ENCODE peak calls at places on chromosomes 3 and 15, in six cellular contexts. T is neuronal stem cell, L is left ventricle myocardium inferior, Z is Panc1, Y is PC-9, H is right lobe of liver. P is an unnamed sample. For H3K36me3, the result is how much of the 10 kb centered on the place peaks cover.

GRCh38 chr15:89732451-89733172 is 18.4 kb downstream of the MESP1 start:
- DNase-seq in T (no peak), L (no peak), Z (no peak), Y (no peak), H (no peak), P (no peak)

GRCh38 chr15:89768071-89768500 is 8.0 kb upstream of the MESP2 start:
- DNase-seq in T (no peak), L (no peak), Z (no peak), Y (peak), H (peak), P (no peak)

GRCh38 chr3:142077859-142078500 is 71.4 kb downstream of the TFDP2 start:
- DNase-seq in T (no peak), L (no peak), Z (no peak), Y (no peak), H (no peak), P (no peak)

GRCh38 chr3:172856766-172857742 is 106.5 kb downstream of the ECT2 start:
- DNase-seq in T (no peak), L (peak), Z (no peak), Y (no peak), H (no peak), P (peak)

GRCh38 chr3:183802989-183803388 is 22.4 kb downstream of the MAP6D1 start:
- DNase-seq in T (no peak), L (no peak), Z (no peak), Y (peak), H (no peak), P (no peak)

GRCh38 chr3:189404797-189405484 is 226.2 kb upstream of the TP63 start:
- DNase-seq in T (no peak), L (no peak), Z (no peak), Y (no peak), H (no peak), P (no peak)

GRCh38 chr3:112011376-112011940 is 12.7 kb downstream of the TAGLN3 start:
- DNase-seq in T (no peak), L (no peak), Z (no peak), Y (no peak), H (no peak), P (no peak)

GRCh38 chr3:31724681-31725080 is 192.0 kb downstream of the STT3B start:
- DNase-seq in T (no peak), L (no peak), Z (no peak), Y (no peak), H (no peak), P (no peak)

GRCh38 chr3:85208650-85209049 is 249.9 kb downstream of the CADM2 start:
- DNase-seq in T (no peak), L (no peak), Z (no peak), Y (no peak), H (no peak), P (no peak)

GRCh38 chr15:42612367-42612912 is 37.0 kb downstream of the STARD9 start:
- DNase-seq in T (no peak), L (no peak), Z (no peak), Y (no peak), H (no peak), P (no peak)

GRCh38 chr15:90364251-90364650 is 12.2 kb downstream of the ZNF774 start:
- DNase-seq in T (no peak), L (no peak), Z (no peak), Y (peak), H (no peak), P (peak)

GRCh38 chr3:73086071-73086494 is 24.6 kb downstream of the EBLN2 start:
- DNase-seq in T (peak), L (no peak), Z (no peak), Y (no peak), H (peak), P (no peak)

GRCh38 chr15:35289029-35289617 is 204.0 kb upstream of the NANOGP8 start:
- DNase-seq in T (peak), L (no peak), Z (no peak), Y (peak), H (no peak), P (peak)

GRCh38 chr3:128629936-128630335 is 20.7 kb downstream of the RPN1 start:
- DNase-seq in T (no peak), L (no peak), Z (no peak), Y (no peak), H (no peak), P (no peak)

GRCh38 chr3:64684715-64685261 is 3.0 kb downstream of the ADAMTS9 start:
- DNase-seq in T (peak), L (peak), Z (no peak), Y (peak), H (peak), P (peak)

GRCh38 chr3:122186372-122186771 is 2.9 kb downstream of the CASR start:
- DNase-seq in T (no peak), L (no peak), Z (no peak), Y (no peak), H (no peak), P (no peak)

GRCh38 chr3:71299160-71299559 is 284.4 kb downstream of the FOXP1 start:
- DNase-seq in T (no peak), L (no peak), Z (no peak), Y (no peak), H (no peak), P (no peak)

GRCh38 chr3:120348065-120348980 is 831 bp downstream of the LRRC58 start:
- DNase-seq in T (no peak), L (no peak), Z (no peak), Y (no peak), H (no peak), P (peak)

GRCh38 chr3:151183253-151183652 is 19.8 kb downstream of the GPR171 start:
- DNase-seq in T (no peak), L (no peak), Z (no peak), Y (no peak), H (no peak), P (no peak)

GRCh38 chr15:55357774-55358173 is 38.8 kb downstream of the PIGB start:
- DNase-seq in T (no peak), L (no peak), Z (no peak), Y (peak), H (no peak), P (no peak)

GRCh38 chr15:101264911-101265641 is 12.2 kb downstream of the SELENOS start:
- DNase-seq in T (no peak), L (no peak), Z (no peak), Y (no peak), H (no peak), P (no peak)

GRCh38 chr3:51340311-51340829 is 44.7 kb upstream of the MANF start:
- DNase-seq in T (peak), L (no peak), Z (peak), Y (peak), H (no peak), P (peak)

GRCh38 chr3:125119752-125120369 is 64.1 kb upstream of the HEG1 start:
- DNase-seq in T (no peak), L (no peak), Z (no peak), Y (no peak), H (no peak), P (no peak)

GRCh38 chr3:12476238-12476897 is 7.9 kb upstream of the TSEN2 start:
- DNase-seq in T (no peak), L (no peak), Z (no peak), Y (peak), H (no peak), P (no peak)

GRCh38 chr15:76377217-76377616 is 40.6 kb downstream of the ISL2 start:
- DNase-seq in T (no peak), L (no peak), Z (no peak), Y (no peak), H (no peak), P (no peak)
- H3K27ac ChIP-seq in T (no peak), L (no peak), Z (no peak), Y (no peak), H (no peak), P (no peak)

DNA sequence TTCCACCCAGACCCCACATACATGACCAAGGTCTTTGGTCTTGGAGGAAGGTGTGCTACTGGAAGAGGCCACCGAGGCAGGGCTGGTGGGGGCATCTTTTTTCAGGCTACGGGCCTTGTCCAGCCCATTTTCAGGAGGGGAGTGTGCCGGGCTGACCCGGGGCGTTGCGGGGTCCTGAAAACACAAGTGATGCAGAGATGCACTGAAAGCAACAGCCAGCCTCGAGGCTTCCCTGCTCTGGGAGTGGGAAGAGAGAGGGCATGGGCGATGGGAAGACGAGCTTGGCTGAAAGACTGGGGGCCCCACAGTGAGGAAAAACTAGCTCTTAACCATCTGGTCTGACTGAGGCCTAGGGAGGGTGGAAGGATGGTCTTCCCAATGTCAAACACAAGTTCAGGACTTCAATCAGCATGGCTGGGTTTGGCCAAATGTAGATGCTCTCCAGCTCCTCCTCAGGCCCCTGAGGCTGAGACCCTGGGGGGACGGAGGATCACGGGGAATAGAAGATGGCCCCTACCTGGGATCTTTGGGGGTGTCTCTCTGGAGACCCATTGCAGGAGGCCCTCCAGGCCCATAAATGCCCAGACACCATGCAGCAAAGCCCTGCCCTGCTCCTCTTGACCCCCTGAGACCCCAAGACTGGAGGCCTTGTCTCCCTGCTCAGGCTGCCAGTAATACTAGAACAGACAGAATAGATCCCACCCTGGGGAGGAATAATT is 38.9 kb downstream of the TLE3 start:
- DNase-seq in T (no peak), L (no peak), Z (no peak), Y (no peak), H (no peak), P (no peak)
- H3K36me3 ChIP-seq in T (half or more), L (half or more), Z (under half), Y (under half), H (half or more), P (half or more)

DNA sequence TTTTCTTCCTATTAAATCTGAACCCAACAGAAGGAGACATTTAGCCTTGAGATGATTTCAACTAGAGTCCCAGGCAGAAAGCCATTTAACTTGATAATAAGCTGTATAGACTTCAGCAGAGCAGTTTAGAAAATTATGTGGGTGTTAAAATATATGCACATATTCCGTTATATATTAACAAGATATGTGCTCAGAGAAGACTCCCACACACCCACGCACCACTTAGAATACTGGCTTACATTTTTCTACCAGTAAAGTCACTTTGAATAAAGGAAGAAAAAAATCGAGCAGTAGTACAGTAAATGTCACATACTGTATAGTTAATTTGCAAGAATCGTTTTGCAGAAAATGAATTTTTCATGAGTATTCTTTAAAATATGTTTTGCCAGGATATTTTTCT is 599.3 kb downstream of the FGF12 start:
- DNase-seq in T (no peak), L (no peak), Z (no peak), Y (no peak), H (no peak), P (no peak)
- H3K4me3 ChIP-seq in T (no peak), L (no peak), Z (no peak), Y (no peak), H (no peak), P (no peak)

GRCh38 chr3:30077746-30078145 is 528.7 kb upstream of the TGFBR2 start:
- DNase-seq in T (no peak), L (no peak), Z (no peak), Y (no peak), H (no peak), P (no peak)
- H3K27ac ChIP-seq in T (no peak), L (no peak), Z (no peak), Y (no peak), H (no peak), P (no peak)

GRCh38 chr3:157151627-157152026 is 8.3 kb downstream of the CCNL1 start:
- DNase-seq in T (no peak), L (no peak), Z (no peak), Y (no peak), H (no peak), P (no peak)

GRCh38 chr3:157147099-157147803 is 12.7 kb downstream of the CCNL1 start:
- DNase-seq in T (no peak), L (no peak), Z (no peak), Y (no peak), H (no peak), P (no peak)

GRCh38 chr3:157151151-157151550 is 8.8 kb downstream of the CCNL1 start:
- DNase-seq in T (no peak), L (no peak), Z (no peak), Y (no peak), H (no peak), P (no peak)

GRCh38 chr3:157148123-157148889 is 11.6 kb downstream of the CCNL1 start:
- DNase-seq in T (no peak), L (no peak), Z (no peak), Y (no peak), H (no peak), P (no peak)

DNA sequence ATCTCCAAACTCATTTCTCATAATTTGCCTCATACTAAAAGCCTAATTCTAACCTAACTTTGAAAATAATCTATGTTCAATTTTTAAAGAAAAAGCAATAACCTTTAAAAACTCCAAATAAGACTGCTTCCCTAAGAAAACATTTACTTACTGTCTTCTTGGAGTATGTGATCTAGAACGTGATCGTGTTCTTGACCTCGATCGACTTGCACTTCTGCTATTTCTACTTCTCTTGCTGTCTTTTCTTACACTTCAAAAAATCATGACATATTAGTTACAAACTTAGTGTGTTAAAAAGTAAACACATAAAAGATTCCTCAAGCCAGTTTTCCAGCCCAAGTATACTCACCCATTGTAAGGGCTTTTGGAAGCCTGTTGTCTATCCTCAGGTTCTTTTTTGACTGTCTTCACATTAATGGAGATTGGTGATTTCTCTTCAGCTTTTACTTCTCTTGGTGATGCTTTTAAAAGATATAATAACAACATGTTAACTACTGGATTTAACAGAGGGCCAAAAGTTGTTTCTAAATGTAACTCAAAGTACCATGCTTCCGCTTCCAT is 10.7 kb downstream of the CCNL1 start:
- DNase-seq in T (no peak), L (no peak), Z (no peak), Y (no peak), H (no peak), P (no peak)
- H3K36me3 ChIP-seq in T (under half), L (half or more), Z (half or more), Y (half or more), H (half or more), P (half or more)

P was measured in SJSA1.